ENCODE peak calls at places on chromosomes 6 and 20, in ten cellular contexts. W is K562, K is stomach, U is HepG2, C is SK-N-SH, I is suprapubic skin, A is sigmoid colon, J is transverse colon, F is esophagus muscularis mucosa, E is H1. Z is an unnamed sample. For H3K4me1, the result is how much of the 10 kb centered on the place peaks cover.

GRCh38 chr20:24059174-24059573 is 70.6 kb upstream of the GGTLC1 start:
- DNase-seq in C (no peak), U (no peak), W (no peak), I (no peak), F (peak), A (no peak), E (no peak), J (no peak), K (no peak), Z (no peak)

GRCh38 chr6:23494367-23494766 is 631.6 kb upstream of the NRSN1 start:
- DNase-seq in E (no peak), U (no peak), K (no peak), A (no peak), F (no peak), I (no peak), W (no peak), C (no peak), J (no peak), Z (no peak)

GRCh38 chr6:21722488-21722887 is 128.9 kb downstream of the SOX4 start:
- DNase-seq in C (no peak), E (peak), I (no peak), F (no peak), K (no peak), W (no peak), A (no peak), U (no peak), J (no peak), Z (no peak)

GRCh38 chr6:7827142-7827541 is 83.4 kb downstream of the TXNDC5 start:
- DNase-seq in I (no peak), E (no peak), K (no peak), A (no peak), F (peak), U (no peak), C (no peak), W (no peak), J (no peak), Z (peak)

GRCh38 chr6:5517781-5518180 is 256.5 kb downstream of the FARS2 start:
- DNase-seq in U (no peak), J (no peak), E (no peak), F (peak), I (no peak), C (no peak), K (no peak), A (no peak), W (no peak), Z (no peak)

GRCh38 chr20:31833130-31833930 is 12.1 kb downstream of the FOXS1 start:
- DNase-seq in K (peak), E (peak), C (peak), U (peak), J (peak), I (no peak), W (peak), A (no peak), F (no peak), Z (no peak)

GRCh38 chr6:75524322-75524972 is 30.8 kb upstream of the FILIP1 start:
- DNase-seq in C (no peak), F (no peak), W (no peak), J (no peak), I (no peak), E (no peak), A (no peak), K (no peak), U (peak), Z (peak)

GRCh38 chr20:7207186-7207585 is 439.7 kb downstream of the BMP2 start:
- DNase-seq in I (no peak), K (no peak), E (no peak), W (no peak), F (no peak), J (no peak), C (no peak), U (no peak), A (no peak), Z (no peak)

GRCh38 chr20:35831029-35831428 is 59.2 kb downstream of the PHF20 start:
- DNase-seq in C (no peak), U (no peak), K (no peak), A (no peak), W (no peak), J (no peak), I (no peak), E (no peak), F (no peak), Z (no peak)

GRCh38 chr6:44576132-44576601 is 188.7 kb downstream of the CDC5L start:
- DNase-seq in C (no peak), F (no peak), E (no peak), J (no peak), K (no peak), U (no peak), A (no peak), W (no peak), I (no peak), Z (no peak)

GRCh38 chr6:163133017-163133416 is 281.5 kb upstream of the QKI start:
- DNase-seq in K (no peak), U (no peak), J (no peak), F (no peak), A (no peak), E (no peak), C (no peak), I (no peak), W (peak), Z (no peak)

GRCh38 chr6:56690519-56691200 is 48.0 kb upstream of the DST start:
- DNase-seq in J (no peak), C (no peak), K (no peak), A (no peak), E (no peak), U (peak), F (no peak), I (no peak), W (no peak), Z (no peak)

GRCh38 chr6:56693246-56693607 is 50.5 kb upstream of the DST start:
- DNase-seq in K (peak), J (peak), F (no peak), C (no peak), I (peak), A (peak), W (no peak), U (peak), E (no peak), Z (no peak)

GRCh38 chr6:56693988-56694387 is 51.3 kb upstream of the DST start:
- DNase-seq in J (no peak), I (no peak), E (no peak), C (no peak), K (no peak), A (no peak), W (no peak), F (no peak), U (no peak), Z (no peak)

GRCh38 chr6:56691201-56691595 is 48.5 kb upstream of the DST start:
- DNase-seq in U (no peak), K (no peak), I (no peak), A (no peak), W (no peak), E (no peak), J (peak), C (no peak), F (no peak), Z (no peak)

DNA sequence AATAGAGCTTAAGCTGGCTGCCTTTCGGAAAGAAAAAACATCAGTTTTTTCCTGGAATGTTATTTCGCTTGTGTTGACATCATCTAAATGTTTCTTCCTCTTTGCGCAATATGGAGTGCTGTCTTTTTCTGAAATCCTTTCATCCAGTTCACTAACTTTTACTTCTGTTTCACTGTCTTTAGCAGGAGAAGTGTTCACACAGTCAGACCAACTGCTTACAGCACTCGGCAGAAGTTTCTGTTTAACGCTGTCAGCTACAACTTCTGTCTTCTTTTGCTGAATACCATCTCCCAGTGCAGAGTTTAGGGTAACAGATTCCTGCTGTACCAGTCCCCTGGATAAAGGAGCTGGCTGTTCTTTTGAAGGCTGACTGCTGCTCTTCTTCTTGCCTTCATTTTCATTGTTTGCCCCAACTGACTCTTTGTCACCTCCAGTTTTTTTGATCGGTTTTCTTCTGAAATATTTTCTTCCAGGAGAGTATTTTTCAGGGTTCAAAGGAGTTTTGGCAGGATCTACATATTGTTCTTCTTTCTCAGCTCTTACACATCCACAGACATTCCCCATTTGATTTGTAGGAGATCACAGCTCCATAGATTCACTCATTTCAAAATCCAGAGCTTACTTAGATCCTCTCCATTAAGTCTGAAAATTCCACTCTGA is 50.0 kb upstream of the DST start:
- DNase-seq in C (no peak), I (no peak), E (no peak), U (peak), W (no peak), A (no peak), F (no peak), K (no peak), J (no peak), Z (no peak)
- H3K4me1 ChIP-seq in C (half or more), I (under half), E (under half), U (half or more), W (under half), A (half or more), F (half or more), K (half or more), J (half or more), Z (under half)

GRCh38 chr6:11766056-11766455 is 12.5 kb downstream of the ADTRP start:
- DNase-seq in U (no peak), E (no peak), F (no peak), J (no peak), K (no peak), C (no peak), A (no peak), W (peak), I (no peak), Z (no peak)

GRCh38 chr6:11764250-11764604 is 14.4 kb downstream of the ADTRP start:
- DNase-seq in K (no peak), C (no peak), J (no peak), W (no peak), A (no peak), E (no peak), I (no peak), F (no peak), U (no peak), Z (no peak)

GRCh38 chr6:11767458-11767857 is 11.1 kb downstream of the ADTRP start:
- DNase-seq in A (no peak), E (no peak), J (no peak), F (no peak), W (no peak), U (no peak), I (no peak), C (no peak), K (no peak), Z (no peak)

GRCh38 chr6:11769244-11769643 is 9.4 kb downstream of the ADTRP start:
- DNase-seq in J (no peak), I (no peak), F (no peak), A (no peak), W (no peak), E (no peak), U (no peak), K (no peak), C (no peak), Z (no peak)

GRCh38 chr6:11766589-11767450 is 11.8 kb downstream of the ADTRP start:
- DNase-seq in A (no peak), U (peak), I (no peak), J (no peak), W (no peak), K (no peak), C (no peak), F (no peak), E (no peak), Z (no peak)
- TF ChIP-seq POLR2AphosphoS5 in A (no peak), U (no peak), I (no peak), J (peak), W (no peak), K (peak), C (peak), F (no peak), E (no peak), Z (no peak)

GRCh38 chr6:112010328-112010727 is 43.6 kb upstream of the CCN6 start:
- DNase-seq in U (peak), A (no peak), J (no peak), E (no peak), C (no peak), F (no peak), K (no peak), W (no peak), I (no peak), Z (no peak)
- TF ChIP-seq EP300 in U (no peak), A (no peak), J (no peak), E (no peak), C (no peak), F (no peak), K (no peak), W (no peak), I (no peak), Z (no peak)

DNA sequence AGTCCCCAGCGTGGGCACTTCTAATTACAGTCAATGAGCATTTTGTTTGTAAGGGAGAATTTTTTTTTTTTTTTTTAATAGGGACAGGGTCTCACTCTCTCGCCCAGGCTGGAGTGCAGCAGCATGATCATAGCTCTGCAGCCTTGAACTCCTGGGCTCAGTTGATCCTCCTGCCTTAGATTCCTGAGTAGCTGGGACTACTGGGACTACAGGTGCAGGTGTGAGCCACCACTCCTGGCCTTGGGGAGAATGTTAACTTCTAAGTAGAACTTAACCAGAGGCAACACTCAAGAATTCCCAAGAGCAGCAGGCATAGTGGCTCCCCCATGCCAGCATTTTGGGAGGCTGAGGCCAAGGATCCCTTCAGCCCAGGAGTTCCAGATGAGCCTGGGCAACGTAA is 52.9 kb upstream of the ZNF217 start:
- DNase-seq in I (no peak), A (no peak), J (no peak), W (no peak), K (no peak), F (no peak), E (no peak), C (no peak), U (no peak), Z (no peak)
- H3K4me1 ChIP-seq in I (under half), A (under half), J (under half), W (under half), K (under half), F (under half), E (under half), C (under half), U (half or more), Z (under half)

GRCh38 chr6:136672144-136672543 is 120.1 kb downstream of the MAP3K5 start:
- DNase-seq in K (no peak), U (no peak), I (no peak), W (no peak), E (no peak), F (no peak), C (no peak), J (no peak), A (no peak), Z (no peak)
- TF ChIP-seq POLR2AphosphoS5 in K (no peak), U (no peak), I (no peak), W (no peak), E (no peak), F (no peak), C (no peak), J (no peak), A (no peak), Z (no peak)

GRCh38 chr20:12177657-12178293 is 260.1 kb downstream of the BTBD3 start:
- DNase-seq in K (no peak), A (no peak), J (peak), W (no peak), F (no peak), I (no peak), U (peak), C (no peak), E (no peak), Z (no peak)
- TF ChIP-seq EP300 in K (no peak), A (no peak), J (no peak), W (no peak), F (no peak), I (no peak), U (no peak), C (no peak), E (no peak), Z (no peak)

GRCh38 chr6:32190054-32190945 is at the start of gene PBX2:
- DNase-seq in E (peak), I (peak), J (peak), C (peak), A (peak), F (peak), U (peak), W (peak), K (peak), Z (peak)
- H3K4me1 ChIP-seq in E (under half), I (half or more), J (half or more), C (under half), A (half or more), F (half or more), U (under half), W (half or more), K (half or more), Z (half or more)

GRCh38 chr6:34595332-34596090 is 39.4 kb upstream of the SPDEF start:
- DNase-seq in C (no peak), W (no peak), E (no peak), A (no peak), I (no peak), F (no peak), J (no peak), U (no peak), K (no peak), Z (no peak)
- TF ChIP-seq POLR2AphosphoS5 in C (no peak), W (no peak), E (no peak), A (no peak), I (no peak), F (no peak), J (no peak), U (no peak), K (no peak), Z (no peak)

GRCh38 chr6:117542493-117542892 is 59.8 kb downstream of the GOPC start:
- DNase-seq in C (no peak), U (no peak), J (no peak), I (no peak), W (no peak), A (no peak), K (no peak), E (no peak), F (no peak), Z (no peak)

GRCh38 chr6:117536317-117536716 is 53.8 kb downstream of the DCBLD1 start:
- DNase-seq in J (no peak), C (no peak), A (no peak), W (no peak), F (no peak), E (no peak), I (no peak), K (no peak), U (no peak), Z (no peak)

GRCh38 chr6:117544725-117545124 is 57.6 kb downstream of the GOPC start:
- DNase-seq in A (no peak), I (no peak), W (peak), K (no peak), F (no peak), U (no peak), E (no peak), J (no peak), C (no peak), Z (no peak)

GRCh38 chr6:117538615-117539014 is 56.1 kb downstream of the DCBLD1 start:
- DNase-seq in W (no peak), C (no peak), U (no peak), J (no peak), I (no peak), K (no peak), F (no peak), A (no peak), E (no peak), Z (no peak)

DNA sequence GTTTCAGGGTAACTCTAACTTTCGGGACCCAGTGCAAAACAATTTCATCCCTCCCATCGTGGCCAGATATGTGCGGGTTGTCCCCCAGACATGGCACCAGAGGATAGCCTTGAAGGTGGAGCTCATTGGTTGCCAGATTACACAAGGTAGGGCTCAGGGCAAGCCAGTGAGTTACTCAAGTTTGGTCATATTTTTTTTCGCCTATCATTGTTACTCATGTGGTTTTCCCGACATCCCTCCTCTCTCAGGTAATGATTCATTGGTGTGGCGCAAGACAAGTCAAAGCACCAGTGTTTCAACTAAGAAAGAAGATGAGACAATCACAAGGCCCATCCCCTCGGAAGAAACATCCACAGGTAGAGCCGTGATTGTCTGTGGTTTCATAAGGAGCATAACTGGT is 58.2 kb downstream of the DCBLD1 start:
- DNase-seq in U (no peak), K (no peak), I (no peak), F (no peak), W (no peak), E (no peak), C (no peak), A (no peak), J (no peak), Z (no peak)
- TF ChIP-seq EP300 in U (no peak), K (no peak), I (no peak), F (no peak), W (no peak), E (no peak), C (no peak), A (no peak), J (no peak), Z (no peak)

DNA sequence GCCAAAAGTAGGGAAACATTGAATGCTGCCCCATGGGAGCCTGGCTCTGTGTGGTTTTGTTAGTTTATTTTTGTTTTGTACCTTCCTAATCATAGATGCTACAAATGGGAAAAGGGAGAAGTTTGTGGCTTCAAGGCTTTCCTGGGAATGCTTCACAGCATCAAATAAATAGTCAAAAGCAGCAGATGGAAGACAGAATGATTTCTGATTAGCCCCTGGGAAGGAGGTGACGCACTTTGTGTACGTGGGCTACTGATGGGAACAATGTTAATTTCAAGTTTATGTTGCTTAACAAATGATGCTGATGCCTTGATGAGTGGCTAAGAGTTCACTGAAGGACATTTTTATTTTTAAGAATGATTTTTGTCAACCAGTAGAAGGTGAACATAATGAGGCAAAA is 532.8 kb downstream of the BCKDHB start:
- DNase-seq in C (no peak), J (no peak), F (no peak), I (no peak), U (no peak), K (no peak), W (no peak), A (no peak), E (no peak), Z (no peak)
- H3K4me1 ChIP-seq in C (under half), J (under half), F (under half), I (under half), U (under half), K (under half), W (under half), A (under half), E (under half), Z (under half)

Z was measured in upper lobe of left lung.